ENCODE peak calls at places on chromosomes 4 and X, in four cellular contexts. F, P, W and O are unnamed samples.

GRCh38 chr4:182825786-182826185 is 91.4 kb downstream of the DCTD start:
- DNase-seq in F (no peak), P (no peak), W (no peak), O (no peak)

GRCh38 chrX:7351946-7352345 is 204.0 kb upstream of the PUDP start:
- DNase-seq in P (no peak), W (no peak), F (no peak), O (no peak)

GRCh38 chr4:24611575-24611974 is 27.2 kb upstream of the DHX15 start:
- DNase-seq in P (no peak), W (no peak), F (no peak), O (no peak)

GRCh38 chr4:156553659-156554058 is 417.9 kb downstream of the PDGFC start:
- DNase-seq in W (no peak), F (no peak), P (no peak), O (no peak)

GRCh38 chr4:71713611-71714203 is 70.2 kb downstream of the GC start:
- DNase-seq in W (peak; percentile 37), P (no peak), F (peak; percentile 22), O (no peak)

GRCh38 chr4:66555301-66555700 is 885.0 kb upstream of the EPHA5 start:
- DNase-seq in W (no peak), P (no peak), F (no peak), O (no peak)

GRCh38 chr4:27616166-27616565 is 755.5 kb downstream of the STIM2 start:
- DNase-seq in F (no peak), W (no peak), P (no peak), O (no peak)

GRCh38 chr4:48126621-48127020 is 7.4 kb downstream of the TXK start:
- DNase-seq in W (no peak), F (no peak), P (no peak), O (no peak)

GRCh38 chr4:128776794-128777216 is 32.7 kb upstream of the JADE1 start:
- DNase-seq in W (peak; percentile 55), F (peak; percentile 65), P (no peak), O (peak; percentile 82)

GRCh38 chrX:74382613-74383012 is 38.7 kb upstream of the SLC16A2 start:
- DNase-seq in W (peak; percentile 39), P (peak; percentile 26), F (peak; percentile 63), O (peak; percentile 68)

GRCh38 chr4:78692815-78693156 is 83.4 kb upstream of the BMP2K start:
- DNase-seq in F (no peak), W (no peak), P (no peak), O (no peak)

GRCh38 chrX:15475021-15475420 is 18.1 kb downstream of the PIR start:
- DNase-seq in P (no peak), F (no peak), W (no peak), O (no peak)

GRCh38 chrX:150774798-150775568 is 81.8 kb downstream of the MTMR1 start:
- DNase-seq in F (no peak), W (no peak), P (no peak), O (no peak)

GRCh38 chr4:14744346-14744745 is 257.9 kb upstream of the CPEB2 start:
- DNase-seq in P (no peak), F (no peak), W (no peak), O (no peak)

GRCh38 chr4:14787894-14788293 is 214.4 kb upstream of the CPEB2 start:
- DNase-seq in F (peak; percentile 16), P (no peak), W (peak; percentile 1), O (no peak)

GRCh38 chr4:11259837-11260236 is 168.9 kb downstream of the HS3ST1 start:
- DNase-seq in F (no peak), W (no peak), P (no peak), O (no peak)

GRCh38 chrX:130167040-130167439 is 1.4 kb upstream of the AIFM1 start:
- DNase-seq in P (no peak), W (no peak), F (no peak), O (no peak)

GRCh38 chr4:48103483-48104139 is 30.4 kb downstream of the TXK start:
- DNase-seq in W (no peak), P (no peak), F (no peak), O (no peak)

GRCh38 chr4:124121511-124121934 is 591.0 kb downstream of the ANKRD50 start:
- DNase-seq in F (no peak), P (no peak), W (no peak), O (no peak)

GRCh38 chr4:39032218-39033085 is at the start of gene TMEM156:
- DNase-seq in W (no peak), F (peak; percentile 18), P (no peak), O (no peak)

GRCh38 chrX:24575496-24575895 is 71.7 kb downstream of the PCYT1B start:
- DNase-seq in W (no peak), P (no peak), F (no peak), O (no peak)

GRCh38 chr4:32172761-32173160 is 1452.6 kb downstream of the PCDH7 start:
- DNase-seq in F (no peak), P (no peak), W (no peak), O (no peak)

GRCh38 chr4:5212255-5213032 is 161.2 kb downstream of the STK32B start:
- DNase-seq in W (no peak), P (no peak), F (no peak), O (no peak)

GRCh38 chrX:11792461-11793421 is 34.7 kb downstream of the MSL3 start:
- DNase-seq in P (no peak), F (peak; percentile 18), W (no peak), O (no peak)

GRCh38 chr4:177554966-177555574 is 112.8 kb upstream of the AGA start:
- DNase-seq in W (no peak), P (no peak), F (no peak), O (no peak)

GRCh38 chr4:138249132-138249531 is 7.0 kb upstream of the SLC7A11 start:
- DNase-seq in P (no peak), F (no peak), W (no peak), O (no peak)

GRCh38 chr4:112213091-112213490 is 18.5 kb upstream of the AP1AR start:
- DNase-seq in P (no peak), F (no peak), W (no peak), O (no peak)

GRCh38 chr4:122539861-122540465 is 80.9 kb downstream of the IL21 start:
- DNase-seq in P (no peak), F (no peak), W (no peak), O (no peak)

GRCh38 chrX:150255441-150256296 is 107.4 kb upstream of the MAMLD1 start:
- DNase-seq in P (no peak), W (no peak), F (no peak), O (no peak)

GRCh38 chr4:6180841-6181631 is 19.3 kb downstream of the JAKMIP1 start:
- DNase-seq in P (peak; percentile 48), F (no peak), W (no peak), O (no peak)

GRCh38 chr4:65510976-65511375 is 159.3 kb downstream of the EPHA5 start:
- DNase-seq in F (no peak), W (no peak), P (no peak), O (no peak)

GRCh38 chrX:136754641-136755040 is 26.1 kb downstream of the ARHGEF6 start:
- DNase-seq in W (no peak), P (no peak), F (no peak), O (peak; percentile 49)

GRCh38 chr4:27066591-27066990 is 205.9 kb downstream of the STIM2 start:
- DNase-seq in W (no peak), P (no peak), F (peak; percentile 35), O (peak; percentile 63)

GRCh38 chr4:107034982-107035710 is 967 bp downstream of the DKK2 start:
- DNase-seq in W (no peak), P (no peak), F (peak; percentile 23), O (no peak)

GRCh38 chrX:8455600-8455999 is 9.0 kb upstream of the VCX3B start:
- DNase-seq in W (no peak), F (no peak), P (no peak), O (no peak)

GRCh38 chr4:188245651-188246050 is 106.4 kb downstream of the TRIML1 start:
- DNase-seq in F (no peak), W (no peak), P (no peak), O (no peak)

GRCh38 chrX:110276778-110277177 is 41.1 kb downstream of the AMMECR1 start:
- DNase-seq in P (no peak), F (no peak), W (no peak), O (no peak)

GRCh38 chr4:10589808-10590207 is 94.8 kb downstream of the CLNK start:
- DNase-seq in F (no peak), W (no peak), P (no peak), O (no peak)